ENCODE peak calls at places on chromosomes 11 and 22, in four cellular contexts. B, E, K and A are unnamed samples.

GRCh38 chr11:59285716-59286260 is 72.9 kb upstream of the OR5AN1 start:
- DNase-seq in K (no peak), E (no peak), B (no peak), A (no peak)

GRCh38 chr22:23574877-23575276 is 5.2 kb downstream of the IGLL1 start:
- DNase-seq in K (no peak), B (no peak), E (no peak), A (no peak)

GRCh38 chr11:69114811-69115523 is 40.8 kb upstream of the SMIM38 start:
- DNase-seq in E (no peak), K (no peak), B (no peak), A (no peak)

GRCh38 chr22:27129266-27129665 is 471.9 kb downstream of the MIAT start:
- DNase-seq in E (no peak), K (peak), B (no peak), A (peak)

GRCh38 chr11:72432347-72433287 is 1.7 kb downstream of the CLPB start:
- DNase-seq in K (no peak), E (no peak), B (no peak), A (no peak)

GRCh38 chr22:36725366-36726006 is 21.9 kb upstream of the CACNG2 start:
- DNase-seq in K (no peak), E (no peak), B (no peak), A (no peak)

GRCh38 chr11:62552931-62553838 is 6.6 kb upstream of the AHNAK start:
- DNase-seq in E (no peak), K (peak), B (peak), A (peak)

GRCh38 chr11:47688101-47688500 is 27.1 kb downstream of the AGBL2 start:
- DNase-seq in E (no peak), B (no peak), K (no peak), A (no peak)

GRCh38 chr22:35921777-35922176 is 106.8 kb downstream of the RBFOX2 start:
- DNase-seq in B (no peak), K (peak), E (no peak), A (peak)

GRCh38 chr11:129719037-129719436 is 96.6 kb upstream of the TMEM45B start:
- DNase-seq in K (no peak), E (no peak), B (no peak), A (no peak)

GRCh38 chr11:118321386-118322082 is 17.0 kb downstream of the CD3E start:
- DNase-seq in K (no peak), E (no peak), B (no peak), A (no peak)

GRCh38 chr22:36027579-36027959 is 1.1 kb downstream of the RBFOX2 start:
- DNase-seq in E (no peak), B (no peak), K (no peak), A (peak)

GRCh38 chr11:122804161-122804560 is 34.1 kb upstream of the CRTAM start:
- DNase-seq in B (no peak), E (no peak), K (no peak), A (peak)

GRCh38 chr22:24005201-24005600 is at the start of gene GSTT4:
- DNase-seq in E (no peak), K (no peak), B (no peak), A (no peak)

GRCh38 chr11:7143908-7144307 is 55.1 kb downstream of the RBMXL2 start:
- DNase-seq in E (no peak), K (peak), B (no peak), A (peak)